ENCODE peak calls at places on chromosomes 3 and 15, in five cellular contexts. One of them, this sample, is unnamed.

GRCh38 chr15:88908697-88909621 is 4.2 kb downstream of the MFGE8 start:
- DNase-seq in lower leg skin: no peak
- DNase-seq in T1000: no peak
- DNase-seq in central memory CD4-positive, alpha-beta T cell: no peak
- DNase-seq in RCC 7860: peak
- DNase-seq in this sample: peak

GRCh38 chr15:98120561-98120960 is 160.1 kb downstream of the ARRDC4 start:
- DNase-seq in lower leg skin: no peak
- DNase-seq in T1000: peak
- DNase-seq in central memory CD4-positive, alpha-beta T cell: no peak
- DNase-seq in RCC 7860: no peak
- DNase-seq in this sample: no peak

GRCh38 chr15:88800026-88800425 is 3.2 kb upstream of the ACAN start:
- DNase-seq in lower leg skin: no peak
- DNase-seq in T1000: no peak
- DNase-seq in central memory CD4-positive, alpha-beta T cell: no peak
- DNase-seq in RCC 7860: peak
- DNase-seq in this sample: no peak

GRCh38 chr15:31434418-31435255 is 108.0 kb downstream of the KLF13 start:
- DNase-seq in lower leg skin: peak
- DNase-seq in T1000: no peak
- DNase-seq in central memory CD4-positive, alpha-beta T cell: peak
- DNase-seq in RCC 7860: no peak
- DNase-seq in this sample: no peak

GRCh38 chr3:195227871-195228270 is 43.1 kb downstream of the XXYLT1 start:
- DNase-seq in lower leg skin: peak
- DNase-seq in T1000: no peak
- DNase-seq in central memory CD4-positive, alpha-beta T cell: no peak
- DNase-seq in RCC 7860: no peak
- DNase-seq in this sample: no peak

GRCh38 chr15:69807752-69808151 is 290.0 kb downstream of the TLE3 start:
- DNase-seq in lower leg skin: peak
- DNase-seq in T1000: peak
- DNase-seq in central memory CD4-positive, alpha-beta T cell: no peak
- DNase-seq in RCC 7860: no peak
- DNase-seq in this sample: no peak

GRCh38 chr3:117234321-117234720 is 524.7 kb downstream of the TUSC7 start:
- DNase-seq in lower leg skin: no peak
- DNase-seq in T1000: no peak
- DNase-seq in central memory CD4-positive, alpha-beta T cell: no peak
- DNase-seq in RCC 7860: no peak
- DNase-seq in this sample: no peak

GRCh38 chr3:197317250-197317963 is 19.0 kb upstream of the DLG1 start:
- DNase-seq in lower leg skin: peak
- DNase-seq in T1000: no peak
- DNase-seq in central memory CD4-positive, alpha-beta T cell: no peak
- DNase-seq in RCC 7860: peak
- DNase-seq in this sample: no peak

GRCh38 chr15:30901889-30902288 is 1.8 kb upstream of the FAN1 start:
- DNase-seq in lower leg skin: no peak
- DNase-seq in T1000: no peak
- DNase-seq in central memory CD4-positive, alpha-beta T cell: no peak
- DNase-seq in RCC 7860: no peak
- DNase-seq in this sample: no peak

GRCh38 chr3:24682141-24682547 is 187.5 kb upstream of the THRB start:
- DNase-seq in lower leg skin: no peak
- DNase-seq in T1000: no peak
- DNase-seq in central memory CD4-positive, alpha-beta T cell: no peak
- DNase-seq in RCC 7860: no peak
- DNase-seq in this sample: no peak

This sample was measured in H7.